ENCODE peak calls at places on chromosomes 1 and 21, in ten cellular contexts. M is GM10248; Z is H4; A is activated CD4-positive, CD25-positive, alpha-beta regulatory T cell treated with anti-CD3 and anti-CD28 coated beads, Interleukin-2, amount 50 U/mL, for 16 hours; D is iris pigment epithelial cell; W is stimulated activated CD4-positive, alpha-beta T cell treated with anti-CD3 and anti-CD28 coated beads, Interleukin-2, amount 100 ng/mL, for 48 hours; K is activated T-cell treated with anti-CD3 and anti-CD28 coated beads for 4 hours; G is mucosa of gallbladder; B is HuH-7; T is nucleus accumbens. F is an unnamed sample.

GRCh38 chr1:42422672-42423236 is 33.1 kb downstream of the ZMYND12 start:
- DNase-seq in M (no peak), Z (no peak), A (no peak), D (no peak), W (no peak), K (no peak), G (no peak), B (no peak), T (no peak), F (no peak)

GRCh38 chr21:29640233-29640554 is 299.6 kb downstream of the GRIK1 start:
- DNase-seq in M (peak), Z (no peak), A (no peak), D (no peak), W (no peak), K (no peak), G (no peak), B (no peak), T (no peak), F (peak)

GRCh38 chr1:95042286-95042685 is 30.5 kb downstream of the ALG14 start:
- DNase-seq in M (no peak), Z (no peak), A (no peak), D (no peak), W (no peak), K (no peak), G (no peak), B (no peak), T (no peak), F (no peak)

GRCh38 chr1:56360021-56360420 is 219.3 kb downstream of the PLPP3 start:
- DNase-seq in M (no peak), Z (no peak), A (no peak), D (peak), W (no peak), K (no peak), G (no peak), B (no peak), T (no peak), F (no peak)

GRCh38 chr1:108639899-108640560 is 20.9 kb downstream of the HENMT1 start:
- DNase-seq in M (no peak), Z (peak), A (no peak), D (no peak), W (no peak), K (peak), G (no peak), B (no peak), T (no peak), F (no peak)

GRCh38 chr1:234997201-234998173 is 131.2 kb downstream of the TOMM20 start:
- DNase-seq in M (no peak), Z (peak), A (no peak), D (peak), W (no peak), K (no peak), G (peak), B (no peak), T (peak), F (no peak)

GRCh38 chr1:235017191-235017590 is 111.4 kb downstream of the TOMM20 start:
- DNase-seq in M (no peak), Z (no peak), A (no peak), D (no peak), W (no peak), K (no peak), G (no peak), B (no peak), T (no peak), F (no peak)

GRCh38 chr1:79716481-79716880 is 710.0 kb upstream of the ADGRL4 start:
- DNase-seq in M (no peak), Z (peak), A (no peak), D (peak), W (no peak), K (no peak), G (no peak), B (no peak), T (no peak), F (no peak)

GRCh38 chr1:178086294-178087255 is 7.3 kb upstream of the RASAL2 start:
- DNase-seq in M (no peak), Z (no peak), A (no peak), D (peak), W (no peak), K (no peak), G (no peak), B (no peak), T (no peak), F (no peak)

GRCh38 chr1:218374401-218374848 is 29.3 kb downstream of the TGFB2 start:
- DNase-seq in M (no peak), Z (peak), A (no peak), D (peak), W (no peak), K (no peak), G (no peak), B (no peak), T (no peak), F (no peak)

GRCh38 chr1:7042322-7043231 is 257.3 kb downstream of the CAMTA1 start:
- DNase-seq in M (peak), Z (peak), A (no peak), D (peak), W (no peak), K (no peak), G (no peak), B (peak), T (peak), F (peak)

GRCh38 chr1:114258633-114259032 is 105.0 kb upstream of the SYT6 start:
- DNase-seq in M (no peak), Z (no peak), A (no peak), D (no peak), W (no peak), K (no peak), G (no peak), B (no peak), T (no peak), F (no peak)

GRCh38 chr1:22295856-22296255 is 153.0 kb upstream of the WNT4 start:
- DNase-seq in M (no peak), Z (peak), A (no peak), D (no peak), W (no peak), K (no peak), G (no peak), B (no peak), T (no peak), F (no peak)

GRCh38 chr1:16181887-16182719 is 26.2 kb upstream of the EPHA2 start:
- DNase-seq in M (no peak), Z (peak), A (no peak), D (peak), W (no peak), K (no peak), G (peak), B (peak), T (no peak), F (no peak)

GRCh38 chr1:230581446-230582079 is 60.7 kb upstream of the COG2 start:
- DNase-seq in M (no peak), Z (no peak), A (no peak), D (peak), W (no peak), K (no peak), G (no peak), B (peak), T (no peak), F (peak)

GRCh38 chr1:180187626-180188025 is 33.0 kb downstream of the QSOX1 start:
- DNase-seq in M (no peak), Z (no peak), A (no peak), D (no peak), W (no peak), K (no peak), G (no peak), B (no peak), T (no peak), F (no peak)

GRCh38 chr1:13469343-13469742 is 44.5 kb downstream of the LRRC38 start:
- DNase-seq in M (peak), Z (no peak), A (no peak), D (no peak), W (no peak), K (no peak), G (no peak), B (peak), T (no peak), F (peak)

GRCh38 chr1:230270940-230271325 is 155.2 kb downstream of the PGBD5 start:
- DNase-seq in M (no peak), Z (no peak), A (no peak), D (no peak), W (no peak), K (no peak), G (no peak), B (no peak), T (no peak), F (no peak)

GRCh38 chr1:228175316-228176023 is 9.9 kb downstream of the IBA57 start:
- DNase-seq in M (no peak), Z (no peak), A (no peak), D (no peak), W (no peak), K (no peak), G (no peak), B (no peak), T (no peak), F (no peak)

GRCh38 chr1:63888984-63889383 is 115.2 kb downstream of the ROR1 start:
- DNase-seq in M (no peak), Z (no peak), A (no peak), D (no peak), W (no peak), K (no peak), G (no peak), B (no peak), T (no peak), F (no peak)

GRCh38 chr1:26387447-26387846 is 14.9 kb upstream of the ZNF683 start:
- DNase-seq in M (no peak), Z (peak), A (no peak), D (peak), W (no peak), K (no peak), G (no peak), B (no peak), T (no peak), F (no peak)

GRCh38 chr1:15409400-15410222 is at the start of gene EFHD2:
- DNase-seq in M (peak), Z (peak), A (peak), D (peak), W (peak), K (peak), G (peak), B (peak), T (peak), F (peak)

GRCh38 chr1:155166373-155167165 is 6.5 kb downstream of the KRTCAP2 start:
- DNase-seq in M (no peak), Z (no peak), A (no peak), D (no peak), W (no peak), K (no peak), G (no peak), B (no peak), T (no peak), F (no peak)

GRCh38 chr1:169601096-169601881 is 15.0 kb upstream of the F5 start:
- DNase-seq in M (peak), Z (peak), A (no peak), D (peak), W (no peak), K (no peak), G (no peak), B (peak), T (no peak), F (peak)

GRCh38 chr1:175317309-175317708 is 124.7 kb upstream of the KIAA0040 start:
- DNase-seq in M (no peak), Z (no peak), A (no peak), D (no peak), W (peak), K (no peak), G (no peak), B (no peak), T (no peak), F (peak)

GRCh38 chr1:39154553-39155361 is 49.7 kb upstream of the MACF1 start:
- DNase-seq in M (no peak), Z (peak), A (no peak), D (peak), W (no peak), K (no peak), G (peak), B (no peak), T (no peak), F (no peak)

GRCh38 chr1:24745711-24746582 is 700 bp downstream of the CLIC4 start:
- DNase-seq in M (no peak), Z (peak), A (no peak), D (peak), W (peak), K (no peak), G (peak), B (no peak), T (no peak), F (peak)

GRCh38 chr1:38741341-38741740 is 118.2 kb downstream of the RRAGC start:
- DNase-seq in M (no peak), Z (no peak), A (no peak), D (peak), W (no peak), K (no peak), G (no peak), B (no peak), T (no peak), F (no peak)

GRCh38 chr21:16424331-16424749 is 694.6 kb downstream of the USP25 start:
- DNase-seq in M (no peak), Z (peak), A (no peak), D (peak), W (no peak), K (no peak), G (no peak), B (no peak), T (no peak), F (no peak)

GRCh38 chr1:85328713-85329376 is 52.4 kb upstream of the BCL10 start:
- DNase-seq in M (no peak), Z (peak), A (no peak), D (peak), W (no peak), K (no peak), G (peak), B (peak), T (no peak), F (no peak)

F was measured in GM12865.